ENCODE peak calls at places on chromosomes 5 and 9, in ten cellular contexts. N is effector memory CD4-positive, alpha-beta T cell; Q is right atrium auricular region; S is pancreas; M is cardiac muscle cell; I is mammary epithelial cell; H is adrenal gland; F is brain microvascular endothelial cell; T is ascending aorta; R is hepatocyte. Y is an unnamed sample.

GRCh38 chr5:84437673-84438315 is 53.1 kb upstream of the EDIL3 start:
- DNase-seq in N (no peak), Q (no peak), S (no peak), M (peak; percentile 75), I (peak; percentile 81), H (no peak), F (peak; percentile 87), T (no peak), R (no peak), Y (no peak)

GRCh38 chr5:135433626-135434426 is 13.3 kb downstream of the DCANP1 start:
- DNase-seq in N (no peak), Q (no peak), S (no peak), M (peak; percentile 55), I (no peak), H (no peak), F (no peak), T (peak; percentile 63), R (no peak), Y (peak; percentile 58)

GRCh38 chr9:121499177-121499426 is 542 bp downstream of the GGTA1 start:
- DNase-seq in N (no peak), Q (no peak), S (no peak), M (no peak), I (no peak), H (no peak), F (no peak), T (no peak), R (no peak), Y (no peak)

GRCh38 chr5:126433708-126434107 is 10.5 kb downstream of the GRAMD2B start:
- DNase-seq in N (no peak), Q (no peak), S (no peak), M (peak; percentile 47), I (peak; percentile 68), H (no peak), F (no peak), T (no peak), R (no peak), Y (no peak)

GRCh38 chr5:104062495-104063377 is 500.1 kb upstream of the NUDT12 start:
- DNase-seq in N (no peak), Q (no peak), S (no peak), M (no peak), I (peak; percentile 49), H (no peak), F (no peak), T (no peak), R (peak; percentile 34), Y (no peak)

GRCh38 chr9:72151099-72151498 is 1.9 kb downstream of the GDA start:
- DNase-seq in N (no peak), Q (no peak), S (no peak), M (no peak), I (no peak), H (no peak), F (no peak), T (no peak), R (peak; percentile 16), Y (no peak)

GRCh38 chr5:95984287-95984938 is 22.8 kb upstream of the ELL2 start:
- DNase-seq in N (no peak), Q (no peak), S (no peak), M (peak; percentile 30), I (peak; percentile 17), H (no peak), F (no peak), T (no peak), R (no peak), Y (no peak)

GRCh38 chr9:134100040-134100439 is 32.2 kb upstream of the BRD3 start:
- DNase-seq in N (no peak), Q (no peak), S (no peak), M (no peak), I (no peak), H (no peak), F (no peak), T (no peak), R (no peak), Y (no peak)

GRCh38 chr9:125772740-125773139 is 25.6 kb downstream of the PBX3 start:
- DNase-seq in N (no peak), Q (no peak), S (no peak), M (no peak), I (no peak), H (no peak), F (no peak), T (no peak), R (no peak), Y (no peak)

GRCh38 chr9:107488400-107489143 is 997 bp downstream of the KLF4 start:
- DNase-seq in N (peak; percentile 11), Q (peak; percentile 87), S (peak; percentile 32), M (peak; percentile 56), I (peak; percentile 70), H (peak; percentile 85), F (peak; percentile 47), T (peak; percentile 89), R (peak; percentile 81), Y (no peak)

GRCh38 chr5:41519801-41520200 is 9.4 kb upstream of the PLCXD3 start:
- DNase-seq in N (no peak), Q (no peak), S (no peak), M (peak; percentile 29), I (no peak), H (no peak), F (no peak), T (no peak), R (peak; percentile 21), Y (no peak)

GRCh38 chr9:113499876-113500497 is 36.5 kb downstream of the RGS3 start:
- DNase-seq in N (no peak), Q (no peak), S (no peak), M (no peak), I (no peak), H (no peak), F (no peak), T (no peak), R (no peak), Y (no peak)

GRCh38 chr9:82117528-82117927 is 129.0 kb downstream of the SPATA31D1 start:
- DNase-seq in N (no peak), Q (no peak), S (no peak), M (no peak), I (no peak), H (no peak), F (no peak), T (no peak), R (no peak), Y (no peak)

GRCh38 chr9:83936523-83936922 is 15.3 kb upstream of the KIF27 start:
- DNase-seq in N (no peak), Q (no peak), S (no peak), M (no peak), I (no peak), H (no peak), F (no peak), T (no peak), R (no peak), Y (no peak)

GRCh38 chr5:126516133-126516532 is 78.9 kb downstream of the ALDH7A1 start:
- DNase-seq in N (no peak), Q (no peak), S (no peak), M (peak; percentile 30), I (peak; percentile 72), H (no peak), F (no peak), T (no peak), R (peak; percentile 38), Y (no peak)

GRCh38 chr5:52673495-52673894 is 114.2 kb upstream of the ITGA1 start:
- DNase-seq in N (no peak), Q (no peak), S (no peak), M (no peak), I (no peak), H (no peak), F (no peak), T (no peak), R (no peak), Y (no peak)

GRCh38 chr5:180143656-180144364 is 65.2 kb downstream of the RASGEF1C start:
- DNase-seq in N (no peak), Q (peak; percentile 50), S (no peak), M (no peak), I (no peak), H (no peak), F (no peak), T (peak; percentile 31), R (no peak), Y (no peak)

GRCh38 chr9:125240649-125240999 is 519 bp downstream of the HSPA5 start:
- DNase-seq in N (no peak), Q (peak; percentile 61), S (no peak), M (peak; percentile 50), I (peak; percentile 44), H (peak; percentile 78), F (no peak), T (no peak), R (no peak), Y (peak; percentile 19)

GRCh38 chr5:172344855-172345254 is 61.3 kb upstream of the UBTD2 start:
- DNase-seq in N (no peak), Q (no peak), S (no peak), M (no peak), I (no peak), H (no peak), F (no peak), T (no peak), R (no peak), Y (no peak)
- H3K36me3 ChIP-seq in N (no peaks in the 10 kb centered on the region), Q (peaks cover 7% of the 10 kb centered on the region), S (peaks cover 12% of the 10 kb centered on the region), M (peaks cover 7% of the 10 kb centered on the region), I (no peaks in the 10 kb centered on the region), H (no peaks in the 10 kb centered on the region), F (peaks cover 57% of the 10 kb centered on the region), T (peaks cover 56% of the 10 kb centered on the region), R (no peaks in the 10 kb centered on the region), Y (no peaks in the 10 kb centered on the region)

GRCh38 chr5:133950821-133951612 is 17.4 kb downstream of the C5orf15 start:
- DNase-seq in N (no peak), Q (no peak), S (no peak), M (peak; percentile 83), I (no peak), H (peak; percentile 47), F (no peak), T (no peak), R (peak; percentile 50), Y (no peak)
- H3K27ac ChIP-seq in N (no peak overlapping the region), Q (peak overlapping the region; percentile 83), S (no peak overlapping the region), M (peak overlapping the region; percentile 59), I (no peak overlapping the region), H (no peak overlapping the region), F (no peak overlapping the region), T (peak overlapping the region; percentile 95), R (no peak overlapping the region), Y (no peak overlapping the region)

GRCh38 chr9:128271112-128271511 is 4.7 kb downstream of the GOLGA2 start:
- DNase-seq in N (no peak), Q (no peak), S (no peak), M (no peak), I (peak; percentile 84), H (no peak), F (no peak), T (no peak), R (no peak), Y (no peak)
- H3K36me3 ChIP-seq in N (peaks cover 13% of the 10 kb centered on the region), Q (peaks cover 51% of the 10 kb centered on the region), S (peaks cover 28% of the 10 kb centered on the region), M (peaks cover 27% of the 10 kb centered on the region), I (peaks cover 2% of the 10 kb centered on the region), H (no peaks in the 10 kb centered on the region), F (peaks cover 63% of the 10 kb centered on the region), T (peaks cover 44% of the 10 kb centered on the region), R (no peaks in the 10 kb centered on the region), Y (peaks cover 59% of the 10 kb centered on the region)

DNA sequence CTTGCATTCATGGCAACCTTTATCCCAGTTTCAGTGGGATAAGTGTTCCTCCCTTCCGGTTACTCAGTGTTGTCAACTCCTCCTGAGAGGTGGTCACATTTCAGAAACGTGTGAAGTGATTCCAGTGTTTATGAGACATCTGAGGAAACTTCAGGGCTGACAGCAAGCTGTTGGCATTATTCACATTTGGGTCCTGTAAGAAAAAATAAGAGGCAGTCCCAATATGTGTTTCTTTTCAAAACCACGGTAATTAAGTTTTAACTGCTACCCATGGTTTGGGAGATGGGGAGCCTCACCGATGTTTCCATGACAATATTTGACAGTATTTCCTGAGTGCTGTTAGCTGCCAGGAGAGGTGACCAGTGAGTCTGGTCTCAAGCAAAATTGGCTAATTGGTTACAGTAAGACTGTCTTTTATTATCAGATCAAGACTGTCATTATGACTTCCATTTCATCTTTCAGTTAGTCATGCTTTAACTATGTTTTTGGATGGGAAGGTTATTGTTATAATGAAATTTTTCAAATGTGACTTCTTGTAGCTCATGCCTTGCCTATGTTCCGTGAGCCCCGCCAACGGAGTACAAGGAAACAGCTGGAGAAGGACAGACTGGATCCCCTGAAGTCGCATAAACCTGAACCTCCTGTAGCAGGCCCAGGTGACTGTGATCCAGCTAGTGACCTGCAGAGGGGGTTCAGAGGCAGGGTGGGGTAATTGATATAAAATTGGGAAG is 115.3 kb downstream of the GDNF start:
- DNase-seq in N (no peak), Q (no peak), S (no peak), M (peak; percentile 47), I (no peak), H (no peak), F (no peak), T (no peak), R (no peak), Y (no peak)
- H3K27ac ChIP-seq in N (no peak overlapping the region), Q (no peak overlapping the region), S (no peak overlapping the region), M (no peak overlapping the region), I (no peak overlapping the region), H (no peak overlapping the region), F (peak overlapping the region; percentile 18), T (no peak overlapping the region), R (no peak overlapping the region), Y (peak overlapping the region; percentile 36)